ENCODE peak calls at places on chromosome 9, in four cellular contexts. O, X, E and I are unnamed samples.

GRCh38 chr9:109975574-109976327 is 195.8 kb downstream of the PALM2AKAP2 start:
- DNase-seq in O (no peak), X (no peak), E (no peak), I (peak)

GRCh38 chr9:19995619-19996018 is 206.8 kb upstream of the SLC24A2 start:
- DNase-seq in O (no peak), X (no peak), E (no peak), I (no peak)

GRCh38 chr9:132090771-132091170 is 11.1 kb upstream of the MED27 start:
- DNase-seq in O (no peak), X (no peak), E (no peak), I (no peak)

GRCh38 chr9:20070336-20070735 is 281.5 kb upstream of the SLC24A2 start:
- DNase-seq in O (no peak), X (no peak), E (no peak), I (no peak)

GRCh38 chr9:89145086-89145485 is 33.5 kb downstream of the SHC3 start:
- DNase-seq in O (no peak), X (no peak), E (no peak), I (peak)

GRCh38 chr9:68822596-68823165 is 117.6 kb downstream of the PIP5K1B start:
- DNase-seq in O (peak), X (no peak), E (no peak), I (no peak)

GRCh38 chr9:120928720-120929389 is 2.3 kb upstream of the TRAF1 start:
- DNase-seq in O (peak), X (no peak), E (no peak), I (no peak)

GRCh38 chr9:14452539-14452938 is 138.6 kb upstream of the NFIB start:
- DNase-seq in O (no peak), X (no peak), E (no peak), I (no peak)

GRCh38 chr9:75448281-75448680 is 360.0 kb downstream of the OSTF1 start:
- DNase-seq in O (no peak), X (no peak), E (no peak), I (no peak)

GRCh38 chr9:101562966-101563365 is 29.3 kb downstream of the RNF20 start:
- DNase-seq in O (no peak), X (no peak), E (no peak), I (no peak)

GRCh38 chr9:127680846-127681245 is 25.9 kb upstream of the CFAP157 start:
- DNase-seq in O (no peak), X (no peak), E (no peak), I (no peak)

GRCh38 chr9:15936316-15936869 is 383.6 kb downstream of the CCDC171 start:
- DNase-seq in O (no peak), X (no peak), E (no peak), I (peak)

GRCh38 chr9:136844766-136845464 is 2.6 kb downstream of the AJM1 start:
- DNase-seq in O (no peak), X (no peak), E (no peak), I (no peak)

GRCh38 chr9:137804908-137805356 is 72.7 kb upstream of the CACNA1B start:
- DNase-seq in O (no peak), X (no peak), E (peak), I (peak)

GRCh38 chr9:119905706-119906105 is 536.5 kb upstream of the BRINP1 start:
- DNase-seq in O (no peak), X (no peak), E (no peak), I (no peak)

GRCh38 chr9:32345243-32345642 is 39.2 kb upstream of the ACO1 start:
- DNase-seq in O (no peak), X (no peak), E (no peak), I (no peak)

GRCh38 chr9:116594552-116594951 is 92.6 kb upstream of the TRIM32 start:
- DNase-seq in O (peak), X (no peak), E (no peak), I (peak)

GRCh38 chr9:125739442-125739841 is 7.7 kb upstream of the PBX3 start:
- DNase-seq in O (no peak), X (no peak), E (no peak), I (no peak)

GRCh38 chr9:128104171-128104618 is 23.3 kb downstream of the PTGES2 start:
- DNase-seq in O (no peak), X (no peak), E (no peak), I (no peak)

GRCh38 chr9:111843971-111844370 is 49.2 kb upstream of the SHOC1 start:
- DNase-seq in O (no peak), X (no peak), E (no peak), I (no peak)

GRCh38 chr9:86413966-86414880 is 60.0 kb upstream of the TUT7 start:
- DNase-seq in O (peak), X (peak), E (no peak), I (peak)

GRCh38 chr9:98523231-98523901 is 185.4 kb downstream of the GABBR2 start:
- DNase-seq in O (peak), X (no peak), E (no peak), I (peak)

GRCh38 chr9:13648676-13649075 is 369.2 kb upstream of the MPDZ start:
- DNase-seq in O (no peak), X (no peak), E (no peak), I (no peak)

GRCh38 chr9:84711398-84711777 is 41.9 kb downstream of the NTRK2 start:
- DNase-seq in O (no peak), X (no peak), E (no peak), I (no peak)

GRCh38 chr9:90727498-90727897 is 74.1 kb upstream of the SYK start:
- DNase-seq in O (no peak), X (no peak), E (no peak), I (no peak)

DNA sequence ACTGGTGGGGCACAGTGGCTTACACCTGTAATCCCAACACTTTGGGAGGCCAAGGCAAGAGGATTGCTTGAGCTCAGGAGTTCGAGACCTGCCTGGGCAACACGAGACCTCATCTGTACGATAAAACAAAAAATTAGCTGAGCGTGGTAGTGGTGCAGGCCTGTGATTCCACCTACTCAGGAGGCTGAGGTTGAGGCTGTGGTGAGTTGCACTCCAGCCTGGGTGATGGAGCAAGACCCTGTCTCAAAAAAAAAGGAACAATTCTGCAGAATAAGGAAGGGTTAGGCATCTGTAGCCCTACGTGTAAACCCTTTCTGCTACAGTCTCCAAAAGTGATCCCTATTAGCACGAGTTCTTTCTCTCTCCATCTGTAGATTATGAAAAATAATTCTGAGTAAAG is 19.9 kb downstream of the CDC26 start:
- DNase-seq in O (no peak), X (no peak), E (no peak), I (no peak)
- TF ChIP-seq ELK1 in O (no peak), X (no peak), E (no peak), I (no peak)

GRCh38 chr9:96651626-96652025 is 3.5 kb downstream of the PRXL2C start:
- DNase-seq in O (peak), X (no peak), E (no peak), I (peak)

GRCh38 chr9:96660693-96661248 is 5.7 kb upstream of the PRXL2C start:
- DNase-seq in O (no peak), X (no peak), E (peak), I (no peak)

GRCh38 chr9:96649620-96650323 is 5.3 kb downstream of the PRXL2C start:
- DNase-seq in O (no peak), X (no peak), E (no peak), I (no peak)

GRCh38 chr9:96654450-96655197 is 493 bp downstream of the PRXL2C start:
- DNase-seq in O (peak), X (peak), E (no peak), I (peak)

DNA sequence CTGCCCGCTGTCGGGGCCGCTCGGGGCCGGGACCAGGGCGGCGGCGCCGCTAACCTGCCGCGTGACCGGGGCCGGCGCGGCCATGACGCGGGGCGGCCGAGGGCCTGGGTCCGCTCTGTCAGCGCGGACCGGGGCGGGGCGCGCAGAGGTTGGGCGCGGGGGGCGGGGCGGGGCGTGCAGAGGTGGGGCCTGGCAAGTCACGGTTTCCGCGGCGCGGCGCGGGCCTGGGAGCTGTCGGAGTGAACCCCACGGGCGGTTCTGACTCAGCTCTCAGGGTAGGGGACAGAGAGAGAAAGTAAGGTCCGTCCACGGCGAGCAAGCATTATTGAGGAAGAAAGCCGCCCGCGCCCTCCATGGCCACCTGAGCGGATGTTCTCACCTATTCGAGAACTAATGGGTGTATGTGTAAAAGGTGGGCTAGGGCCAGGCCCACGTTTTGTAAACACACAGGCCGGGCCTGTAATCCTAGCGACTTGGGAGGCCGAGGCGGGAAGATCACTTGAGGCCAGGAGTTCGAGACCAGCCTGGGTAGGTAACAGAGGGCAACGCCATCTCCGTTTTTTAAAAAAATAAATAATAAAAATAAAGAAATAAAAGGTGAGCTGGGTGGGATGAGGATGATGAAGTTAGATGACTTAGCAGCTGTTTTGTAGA is at the start of gene PRXL2C:
- DNase-seq in O (peak), X (peak), E (no peak), I (peak)
- TF ChIP-seq ELK1 in O (no peak), X (no peak), E (no peak), I (no peak)

DNA sequence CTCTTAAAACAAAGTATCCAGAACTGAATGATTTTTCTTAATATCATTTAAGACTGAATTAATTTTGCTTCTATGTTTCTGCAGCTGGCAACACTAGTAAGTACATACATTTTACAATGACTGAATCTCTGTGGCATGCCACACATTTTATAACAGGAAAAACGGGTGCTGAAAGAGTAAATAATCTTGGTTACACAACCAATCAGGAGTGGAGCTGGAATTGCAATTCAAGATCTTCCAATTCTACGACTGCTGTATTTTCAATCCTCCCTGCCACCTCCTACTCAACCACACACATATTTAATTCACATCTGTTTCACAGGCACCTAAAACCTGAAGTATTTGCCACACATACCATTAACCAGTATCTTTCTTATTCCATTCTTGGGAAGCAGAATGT is 52.7 kb upstream of the NR5A1 start:
- DNase-seq in O (no peak), X (no peak), E (no peak), I (peak)
- TF ChIP-seq ELK1 in O (no peak), X (no peak), E (no peak), I (no peak)

GRCh38 chr9:129981180-129981907 is 61.6 kb downstream of the FNBP1 start:
- DNase-seq in O (peak), X (no peak), E (no peak), I (no peak)
- TF ChIP-seq ELK1 in O (no peak), X (no peak), E (no peak), I (no peak)

GRCh38 chr9:962023-962422 is 14.4 kb upstream of the DMRT3 start:
- DNase-seq in O (no peak), X (no peak), E (no peak), I (peak)
- TF ChIP-seq ELK1 in O (no peak), X (no peak), E (no peak), I (no peak)

DNA sequence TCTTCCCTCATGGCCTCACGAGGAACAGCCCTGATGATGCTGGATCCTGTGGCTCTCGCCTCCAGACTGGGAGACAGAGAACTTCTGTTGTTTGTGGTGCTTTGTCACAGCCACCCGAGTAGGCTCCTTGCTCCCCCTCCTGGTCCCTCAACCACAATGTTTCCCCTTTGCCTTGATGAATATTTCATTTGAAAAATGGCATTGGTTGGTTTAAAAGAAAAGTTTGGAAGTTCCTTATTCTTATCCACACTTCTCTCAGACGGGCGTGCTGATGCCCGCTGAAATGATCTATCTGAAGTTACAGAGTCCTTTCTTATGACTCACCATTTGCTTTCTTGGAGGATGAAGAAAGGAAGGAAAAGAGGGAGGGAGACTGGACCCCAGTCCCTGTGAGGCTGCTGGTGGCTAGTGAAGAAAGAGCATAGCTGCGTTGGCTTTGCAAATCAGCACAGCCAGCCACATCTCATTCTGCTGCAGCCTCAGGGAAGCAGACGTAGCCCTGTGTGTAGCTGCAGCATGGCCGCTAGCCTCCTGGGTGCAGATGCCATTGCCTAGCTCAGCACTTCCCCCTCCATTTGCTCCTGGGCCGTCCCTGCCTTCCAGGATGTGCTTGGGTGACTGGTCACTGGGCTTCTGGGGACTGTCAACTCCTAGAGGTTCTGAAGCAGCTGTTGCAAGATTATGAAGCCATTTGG is 185.9 kb downstream of the ERCC6L2 start:
- DNase-seq in O (peak), X (peak), E (no peak), I (peak)
- TF ChIP-seq ELK1 in O (no peak), X (no peak), E (no peak), I (no peak)

GRCh38 chr9:134917431-134918373 is at the start of gene FCN1:
- DNase-seq in O (no peak), X (no peak), E (no peak), I (no peak)
- TF ChIP-seq ELK1 in O (no peak), X (no peak), E (no peak), I (no peak)

GRCh38 chr9:73805853-73806458 is 654.3 kb downstream of the ANXA1 start:
- DNase-seq in O (no peak), X (no peak), E (no peak), I (no peak)

GRCh38 chr9:73805111-73805510 is 653.4 kb downstream of the ANXA1 start:
- DNase-seq in O (no peak), X (no peak), E (no peak), I (no peak)

GRCh38 chr9:73810585-73811215 is 659.0 kb downstream of the ANXA1 start:
- DNase-seq in O (no peak), X (no peak), E (no peak), I (no peak)

GRCh38 chr9:73806876-73807275 is 655.2 kb downstream of the ANXA1 start:
- DNase-seq in O (no peak), X (no peak), E (no peak), I (no peak)

DNA sequence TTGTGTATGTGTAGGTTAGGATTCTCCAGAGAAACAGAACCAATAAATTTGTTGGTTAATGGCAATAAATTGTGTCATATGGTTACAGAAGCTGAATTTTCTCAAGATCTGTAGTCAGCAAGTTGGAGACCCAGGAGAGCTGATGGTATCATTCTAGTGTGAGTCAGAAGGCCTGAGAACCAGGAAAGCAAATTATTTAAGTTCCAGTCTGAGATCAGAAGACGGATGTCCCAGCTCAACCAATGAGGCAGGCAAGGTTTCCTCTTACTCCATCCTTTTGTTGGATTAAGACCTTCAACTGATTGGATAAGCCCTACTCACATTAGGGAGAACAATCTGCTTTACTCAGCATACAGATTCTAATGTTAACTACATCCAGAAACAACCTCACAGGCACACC is 656.3 kb downstream of the ANXA1 start:
- DNase-seq in O (no peak), X (no peak), E (no peak), I (no peak)
- TF ChIP-seq ELK1 in O (no peak), X (no peak), E (no peak), I (no peak)

GRCh38 chr9:129878253-129878652 is 43.0 kb downstream of the USP20 start:
- DNase-seq in O (no peak), X (no peak), E (no peak), I (no peak)

GRCh38 chr9:129875181-129875611 is 39.9 kb downstream of the USP20 start:
- DNase-seq in O (no peak), X (no peak), E (no peak), I (no peak)

GRCh38 chr9:129874261-129875101 is 39.2 kb downstream of the USP20 start:
- DNase-seq in O (no peak), X (no peak), E (no peak), I (no peak)

GRCh38 chr9:129875687-129876395 is 40.6 kb downstream of the USP20 start:
- DNase-seq in O (no peak), X (no peak), E (no peak), I (peak)

GRCh38 chr9:129876815-129877214 is 41.6 kb downstream of the USP20 start:
- DNase-seq in O (no peak), X (no peak), E (no peak), I (no peak)
- TF ChIP-seq ELK1 in O (no peak), X (no peak), E (no peak), I (no peak)

GRCh38 chr9:95510610-95511231 is 6.0 kb downstream of the PTCH1 start:
- DNase-seq in O (peak), X (peak), E (peak), I (peak)

GRCh38 chr9:95508242-95508967 is 8.4 kb downstream of the PTCH1 start:
- DNase-seq in O (peak), X (no peak), E (no peak), I (no peak)

GRCh38 chr9:95509851-95510529 is 6.8 kb downstream of the PTCH1 start:
- DNase-seq in O (no peak), X (no peak), E (no peak), I (no peak)

GRCh38 chr9:95507456-95508241 is 9.1 kb downstream of the PTCH1 start:
- DNase-seq in O (peak), X (no peak), E (no peak), I (peak)

GRCh38 chr9:95508968-95509850 is 7.6 kb downstream of the PTCH1 start:
- DNase-seq in O (peak), X (peak), E (peak), I (peak)
- TF ChIP-seq ELK1 in O (no peak), X (no peak), E (no peak), I (no peak)